ENCODE peak calls at places on chromosomes 4 and X, in ten cellular contexts. Y is body of pancreas, F is esophagus muscularis mucosa, I is uterus, B is A549, N is heart left ventricle, E is HCT116, M is transverse colon, V is adrenal gland, H is thyroid gland. U is an unnamed sample. For H3K4me1, the result is how much of the 10 kb centered on the place peaks cover.

GRCh38 chrX:38654302-38654701 is 93.0 kb downstream of the TSPAN7 start:
- DNase-seq in Y (no peak), F (no peak), I (no peak), B (peak), N (no peak), E (peak), M (no peak), V (no peak), H (no peak), U (no peak)

GRCh38 chr4:69731826-69732225 is 28.6 kb downstream of the SULT1B1 start:
- DNase-seq in Y (no peak), F (no peak), I (no peak), B (no peak), N (no peak), E (no peak), M (no peak), V (no peak), H (no peak), U (no peak)

GRCh38 chrX:153771261-153771681 is 7.2 kb downstream of the PLXNB3 start:
- DNase-seq in Y (no peak), F (no peak), I (no peak), B (no peak), N (no peak), E (no peak), M (no peak), V (no peak), H (no peak), U (no peak)

GRCh38 chr4:152572417-152573086 is 36.7 kb upstream of the FBXW7 start:
- DNase-seq in Y (no peak), F (no peak), I (no peak), B (no peak), N (no peak), E (no peak), M (no peak), V (peak), H (no peak), U (no peak)

GRCh38 chr4:111678466-111678865 is 466.8 kb upstream of the FAM241A start:
- DNase-seq in Y (no peak), F (no peak), I (no peak), B (no peak), N (no peak), E (no peak), M (no peak), V (no peak), H (no peak), U (no peak)

GRCh38 chr4:56683455-56683854 is 2.4 kb upstream of the HOPX start:
- DNase-seq in Y (no peak), F (no peak), I (no peak), B (no peak), N (no peak), E (no peak), M (no peak), V (no peak), H (no peak), U (no peak)

GRCh38 chr4:175308236-175308635 is 390.1 kb downstream of the ADAM29 start:
- DNase-seq in Y (no peak), F (no peak), I (no peak), B (no peak), N (no peak), E (peak), M (no peak), V (no peak), H (no peak), U (no peak)

GRCh38 chr4:155407480-155407879 is 30.7 kb upstream of the MAP9 start:
- DNase-seq in Y (no peak), F (no peak), I (no peak), B (no peak), N (no peak), E (no peak), M (no peak), V (no peak), H (no peak), U (no peak)

GRCh38 chrX:42975906-42976305 is 197.9 kb upstream of the PPP1R2C start:
- DNase-seq in Y (no peak), F (no peak), I (no peak), B (no peak), N (no peak), E (no peak), M (no peak), V (no peak), H (no peak), U (no peak)

GRCh38 chr4:55214172-55214571 is 88.8 kb upstream of the KDR start:
- DNase-seq in Y (no peak), F (no peak), I (no peak), B (no peak), N (no peak), E (no peak), M (no peak), V (peak), H (no peak), U (no peak)

GRCh38 chr4:48815483-48815882 is 15.4 kb upstream of the OCIAD1 start:
- DNase-seq in Y (no peak), F (no peak), I (no peak), B (no peak), N (no peak), E (no peak), M (no peak), V (no peak), H (no peak), U (no peak)

GRCh38 chr4:123811763-123812390 is 415.3 kb downstream of the SPRY1 start:
- DNase-seq in Y (no peak), F (no peak), I (no peak), B (no peak), N (no peak), E (no peak), M (no peak), V (no peak), H (no peak), U (no peak)

GRCh38 chr4:141046255-141046654 is 87.0 kb downstream of the RNF150 start:
- DNase-seq in Y (no peak), F (no peak), I (peak), B (no peak), N (no peak), E (no peak), M (no peak), V (peak), H (no peak), U (peak)

GRCh38 chrX:118730500-118731247 is 3.3 kb downstream of the IL13RA1 start:
- DNase-seq in Y (no peak), F (no peak), I (no peak), B (no peak), N (no peak), E (no peak), M (no peak), V (no peak), H (no peak), U (no peak)

GRCh38 chr4:19776021-19776459 is 475.7 kb upstream of the SLIT2 start:
- DNase-seq in Y (no peak), F (no peak), I (no peak), B (peak), N (no peak), E (peak), M (no peak), V (peak), H (peak), U (no peak)

GRCh38 chr4:5051692-5052423 is 578 bp downstream of the STK32B start:
- DNase-seq in Y (no peak), F (peak), I (no peak), B (peak), N (peak), E (no peak), M (no peak), V (peak), H (peak), U (peak)

GRCh38 chrX:153491351-153492152 is 3.2 kb upstream of the BGN start:
- DNase-seq in Y (no peak), F (no peak), I (no peak), B (no peak), N (no peak), E (no peak), M (no peak), V (no peak), H (no peak), U (no peak)

GRCh38 chr4:36872679-36873078 is 371.9 kb upstream of the NWD2 start:
- DNase-seq in Y (no peak), F (no peak), I (no peak), B (no peak), N (no peak), E (no peak), M (no peak), V (no peak), H (no peak), U (no peak)

GRCh38 chr4:139782926-139783542 is 117.4 kb downstream of the MGST2 start:
- DNase-seq in Y (no peak), F (no peak), I (no peak), B (no peak), N (no peak), E (no peak), M (no peak), V (no peak), H (no peak), U (no peak)

GRCh38 chrX:139204903-139205667 is 325.5 kb upstream of the F9 start:
- DNase-seq in Y (peak), F (no peak), I (peak), B (peak), N (no peak), E (no peak), M (peak), V (peak), H (peak), U (no peak)

GRCh38 chr4:137819964-137820383 is 287.7 kb upstream of the PCDH18 start:
- DNase-seq in Y (no peak), F (no peak), I (no peak), B (peak), N (no peak), E (peak), M (no peak), V (no peak), H (peak), U (no peak)

GRCh38 chr4:94743838-94744237 is 13.9 kb upstream of the BMPR1B start:
- DNase-seq in Y (no peak), F (no peak), I (no peak), B (no peak), N (no peak), E (no peak), M (no peak), V (no peak), H (no peak), U (no peak)

GRCh38 chrX:22095306-22095705 is 63.2 kb downstream of the PHEX start:
- DNase-seq in Y (no peak), F (no peak), I (peak), B (no peak), N (no peak), E (no peak), M (peak), V (no peak), H (no peak), U (peak)

GRCh38 chrX:76517544-76517943 is 90.0 kb downstream of the MAGEE1 start:
- DNase-seq in Y (no peak), F (no peak), I (no peak), B (no peak), N (no peak), E (no peak), M (no peak), V (no peak), H (no peak), U (no peak)

GRCh38 chrX:68686684-68687045 is 39.2 kb downstream of the STARD8 start:
- DNase-seq in Y (no peak), F (peak), I (peak), B (peak), N (no peak), E (no peak), M (no peak), V (no peak), H (no peak), U (no peak)

GRCh38 chrX:14902536-14902935 is 29.3 kb downstream of the MOSPD2 start:
- DNase-seq in Y (no peak), F (no peak), I (no peak), B (no peak), N (no peak), E (no peak), M (no peak), V (no peak), H (no peak), U (no peak)

GRCh38 chr4:24229976-24230375 is 340.1 kb upstream of the PPARGC1A start:
- DNase-seq in Y (no peak), F (no peak), I (no peak), B (no peak), N (no peak), E (no peak), M (no peak), V (no peak), H (no peak), U (no peak)

GRCh38 chr4:176999943-177000543 is 207.3 kb upstream of the VEGFC start:
- DNase-seq in Y (no peak), F (no peak), I (no peak), B (peak), N (no peak), E (no peak), M (no peak), V (no peak), H (no peak), U (no peak)

GRCh38 chr4:123987408-123987807 is 590.8 kb downstream of the SPRY1 start:
- DNase-seq in Y (no peak), F (no peak), I (no peak), B (no peak), N (no peak), E (no peak), M (no peak), V (no peak), H (no peak), U (no peak)

DNA sequence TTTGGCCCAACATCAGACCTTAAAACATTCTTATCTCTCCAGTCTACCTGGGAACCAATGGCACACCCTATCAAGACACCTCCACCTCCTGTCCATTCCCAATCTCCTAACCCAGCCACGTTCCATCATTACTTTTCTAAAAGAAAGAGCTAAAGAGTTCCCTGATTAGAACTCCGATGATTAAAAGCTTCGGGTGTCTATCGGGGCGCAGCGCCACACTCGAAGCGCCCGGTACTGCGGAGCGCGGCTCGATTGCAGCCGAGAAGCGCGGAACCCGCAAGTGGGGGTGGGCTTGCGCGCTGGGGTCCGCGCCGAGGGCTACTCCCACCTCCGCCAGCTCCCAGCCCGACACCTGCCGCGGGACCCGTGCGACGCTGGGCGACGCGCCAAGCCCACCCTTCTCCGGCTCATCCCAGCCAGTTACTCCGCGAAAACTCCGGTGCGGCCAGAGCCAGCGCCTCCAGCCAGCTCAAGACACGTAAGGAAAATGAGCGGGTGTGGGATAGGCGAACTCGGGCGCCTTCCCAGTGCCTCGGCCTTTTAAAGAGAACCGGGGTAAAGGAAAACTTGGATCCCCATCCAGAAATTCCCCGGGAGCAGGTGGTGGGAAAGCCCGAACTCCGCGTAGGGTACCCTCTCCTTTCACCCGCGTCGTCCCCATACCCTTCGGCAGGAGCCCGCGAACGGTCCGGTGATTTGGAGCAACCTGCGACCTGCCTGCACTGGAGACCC is 601 bp downstream of the NPY1R start:
- DNase-seq in Y (peak), F (no peak), I (no peak), B (peak), N (peak), E (no peak), M (peak), V (peak), H (peak), U (no peak)
- TF ChIP-seq CTCF in Y (peak), F (no peak), I (no peak), B (no peak), N (no peak), E (no peak), M (no peak), V (no peak), H (no peak), U (no peak)

GRCh38 chrX:9542106-9542764 is 77.4 kb downstream of the TBL1X start:
- DNase-seq in Y (no peak), F (no peak), I (no peak), B (no peak), N (no peak), E (no peak), M (no peak), V (peak), H (no peak), U (no peak)

GRCh38 chrX:9542765-9543119 is 77.9 kb downstream of the TBL1X start:
- DNase-seq in Y (no peak), F (no peak), I (no peak), B (no peak), N (no peak), E (no peak), M (no peak), V (no peak), H (no peak), U (no peak)

GRCh38 chrX:9538544-9539045 is 73.7 kb downstream of the TBL1X start:
- DNase-seq in Y (peak), F (no peak), I (no peak), B (no peak), N (no peak), E (no peak), M (peak), V (no peak), H (no peak), U (peak)

GRCh38 chrX:9537781-9538180 is 72.9 kb downstream of the TBL1X start:
- DNase-seq in Y (no peak), F (no peak), I (no peak), B (no peak), N (no peak), E (no peak), M (no peak), V (no peak), H (no peak), U (no peak)

GRCh38 chrX:9539611-9540387 is 74.9 kb downstream of the TBL1X start:
- DNase-seq in Y (no peak), F (no peak), I (no peak), B (no peak), N (no peak), E (no peak), M (no peak), V (no peak), H (no peak), U (no peak)
- TF ChIP-seq POLR2A in Y (no peak), F (no peak), I (no peak), B (no peak), N (no peak), E (no peak), M (no peak), V (no peak), H (no peak), U (no peak)

DNA sequence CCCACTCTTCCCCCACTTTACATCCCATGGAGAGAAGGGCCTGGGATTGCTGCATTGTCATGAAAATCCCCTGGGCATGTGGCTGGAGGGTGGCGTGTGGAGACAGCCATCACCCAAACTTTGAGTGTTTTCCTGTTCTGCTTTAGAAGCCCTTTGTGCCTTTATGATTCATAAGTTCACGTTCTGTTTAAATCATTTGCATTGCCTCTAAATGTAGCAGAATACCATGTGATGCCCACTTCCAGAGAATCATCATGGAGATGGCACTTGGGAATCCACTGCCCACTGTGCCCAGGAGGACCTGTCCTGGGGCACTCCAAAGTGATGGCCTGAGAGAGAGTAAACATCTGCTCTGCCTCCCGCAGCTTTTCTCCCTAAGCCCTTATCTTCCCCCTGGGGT is 52.8 kb downstream of the MED28 start:
- DNase-seq in Y (no peak), F (no peak), I (no peak), B (no peak), N (no peak), E (no peak), M (no peak), V (no peak), H (no peak), U (no peak)
- H3K4me1 ChIP-seq in Y (under half), F (under half), I (under half), B (under half), N (under half), E (under half), M (under half), V (under half), H (under half), U (under half)

GRCh38 chr4:8585186-8585585 is 5.0 kb downstream of the GPR78 start:
- DNase-seq in Y (no peak), F (no peak), I (no peak), B (no peak), N (peak), E (no peak), M (no peak), V (no peak), H (peak), U (no peak)
- TF ChIP-seq CTCF in Y (peak), F (no peak), I (no peak), B (no peak), N (no peak), E (no peak), M (no peak), V (no peak), H (peak), U (no peak)

GRCh38 chrX:13398073-13398823 is 78.4 kb upstream of the ATXN3L start:
- DNase-seq in Y (peak), F (no peak), I (peak), B (peak), N (no peak), E (peak), M (peak), V (peak), H (no peak), U (no peak)
- TF ChIP-seq POLR2A in Y (no peak), F (no peak), I (no peak), B (no peak), N (no peak), E (no peak), M (no peak), V (no peak), H (no peak), U (no peak)

GRCh38 chr4:30720021-30720655 is at the start of gene PCDH7:
- DNase-seq in Y (no peak), F (no peak), I (peak), B (peak), N (peak), E (no peak), M (peak), V (no peak), H (peak), U (peak)
- H3K4me1 ChIP-seq in Y (half or more), F (under half), I (under half), B (under half), N (under half), E (under half), M (under half), V (under half), H (under half), U (under half)

DNA sequence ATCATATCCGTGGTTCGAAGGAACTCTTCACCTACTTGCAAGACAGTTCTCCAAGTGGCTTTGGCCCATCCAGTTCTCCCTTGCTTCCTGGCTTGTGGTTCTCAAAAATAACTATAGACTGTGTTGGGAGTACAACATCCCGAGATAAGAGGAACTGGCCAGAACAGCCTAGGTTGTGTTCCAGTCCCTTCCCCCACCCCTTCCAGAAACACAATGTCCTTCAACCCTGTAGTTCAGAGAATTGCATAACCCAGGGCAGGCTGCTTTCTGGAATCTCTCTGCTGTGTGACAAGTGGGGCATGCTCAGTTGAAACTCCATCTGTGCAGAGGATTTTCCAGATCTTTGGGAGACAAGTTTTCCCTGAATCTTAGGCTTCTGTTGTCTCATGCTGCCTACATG is 206.5 kb downstream of the PCDH10 start:
- DNase-seq in Y (no peak), F (no peak), I (no peak), B (no peak), N (no peak), E (no peak), M (no peak), V (peak), H (no peak), U (no peak)
- TF ChIP-seq CTCF in Y (no peak), F (no peak), I (no peak), B (no peak), N (no peak), E (no peak), M (no peak), V (no peak), H (no peak), U (no peak)

DNA sequence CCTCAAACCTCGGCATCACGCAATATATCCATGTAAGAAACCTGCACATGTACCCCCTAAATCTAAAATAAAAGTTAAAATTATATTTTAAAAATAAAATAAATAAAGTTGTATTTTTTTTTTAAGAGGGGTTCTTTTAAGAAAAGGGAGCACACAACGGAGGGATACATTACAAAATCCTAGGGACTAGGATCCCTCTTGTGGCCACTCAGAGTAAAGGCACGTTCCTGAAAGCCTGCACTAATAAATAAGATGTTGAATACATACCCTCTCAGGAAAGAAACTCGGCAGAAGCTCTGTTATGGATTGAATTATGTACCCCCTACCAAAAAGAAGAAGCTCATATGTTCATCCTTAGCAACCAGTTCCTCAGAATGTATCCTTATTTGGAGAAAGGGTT is 50.9 kb upstream of the PRDX4 start:
- DNase-seq in Y (no peak), F (no peak), I (no peak), B (peak), N (no peak), E (no peak), M (no peak), V (no peak), H (no peak), U (no peak)
- TF ChIP-seq POLR2A in Y (no peak), F (no peak), I (no peak), B (no peak), N (no peak), E (no peak), M (no peak), V (no peak), H (no peak), U (no peak)

U was measured in ovary.